ENCODE peak calls at places on chromosomes 16 and 17, in five cellular contexts. F is esophagus squamous epithelium; K is transverse colon; E is heart right ventricle; N is CD4-positive, alpha-beta T cell. V is an unnamed sample.

GRCh38 chr17:73705594-73705993 is 61.3 kb upstream of the SDK2 start:
- DNase-seq in N (no peak), E (no peak), K (no peak), F (no peak), V (peak)

GRCh38 chr17:21243516-21244303 is 9.5 kb downstream of the NATD1 start:
- DNase-seq in F (no peak), E (no peak), N (no peak), K (no peak), V (no peak)

GRCh38 chr17:19645608-19646250 is 2.8 kb upstream of the ALDH3A2 start:
- DNase-seq in N (peak), F (no peak), K (peak), E (peak), V (peak)

GRCh38 chr17:48588519-48588918 is 1.5 kb downstream of the HOXB3 start:
- DNase-seq in K (no peak), F (no peak), E (no peak), N (no peak), V (no peak)

GRCh38 chr17:71793550-71793949 is 327.3 kb upstream of the SOX9 start:
- DNase-seq in F (no peak), K (no peak), N (no peak), E (no peak), V (no peak)

GRCh38 chr17:54172654-54173316 is 350.1 kb downstream of the KIF2B start:
- DNase-seq in F (no peak), K (no peak), N (no peak), E (no peak), V (no peak)

GRCh38 chr17:66317629-66318028 is 15.2 kb downstream of the PRKCA start:
- DNase-seq in F (no peak), E (no peak), K (no peak), N (no peak), V (no peak)

GRCh38 chr16:66150691-66151090 is 215.8 kb upstream of the CDH5 start:
- DNase-seq in F (no peak), K (peak), N (no peak), E (no peak), V (no peak)

GRCh38 chr16:4948903-4949766 is 9.0 kb upstream of the SEC14L5 start:
- DNase-seq in K (no peak), F (no peak), E (no peak), N (no peak), V (no peak)

GRCh38 chr17:46944931-46945330 is 22.0 kb downstream of the GOSR2 start:
- DNase-seq in E (no peak), F (no peak), N (no peak), K (no peak), V (no peak)

GRCh38 chr16:35447010-35447558 is 1987.7 kb downstream of the TP53TG3F start:
- DNase-seq in K (no peak), E (no peak), N (no peak), F (no peak), V (no peak)

GRCh38 chr17:13004336-13004735 is 13.5 kb downstream of the ELAC2 start:
- DNase-seq in N (no peak), E (no peak), F (no peak), K (no peak), V (no peak)

GRCh38 chr17:45936610-45937009 is 42.3 kb downstream of the MAPT start:
- DNase-seq in E (no peak), N (no peak), K (no peak), F (no peak), V (no peak)

GRCh38 chr16:19940195-19940594 is 55.5 kb upstream of the GPRC5B start:
- DNase-seq in F (no peak), E (no peak), N (no peak), K (no peak), V (no peak)

GRCh38 chr16:1542533-1542932 is 9.1 kb downstream of the TMEM204 start:
- DNase-seq in F (no peak), E (no peak), K (no peak), N (no peak), V (no peak)

GRCh38 chr16:27439273-27440018 is 37.5 kb downstream of the IL21R start:
- DNase-seq in N (no peak), F (no peak), K (no peak), E (no peak), V (no peak)

GRCh38 chr17:21081967-21082366 is 39.2 kb upstream of the USP22 start:
- DNase-seq in F (no peak), N (no peak), K (no peak), E (no peak), V (no peak)

GRCh38 chr16:64416232-64417010 is 705.4 kb downstream of the CDH11 start:
- DNase-seq in F (no peak), E (no peak), K (no peak), N (no peak), V (no peak)

GRCh38 chr16:31064882-31065461 is 9.1 kb downstream of the ZNF668 start:
- DNase-seq in K (no peak), F (no peak), N (no peak), E (peak), V (no peak)

GRCh38 chr17:51537996-51538550 is 277.7 kb downstream of the UTP18 start:
- DNase-seq in K (no peak), N (no peak), E (no peak), F (no peak), V (no peak)

GRCh38 chr16:6682142-6682811 is 650.4 kb upstream of the RBFOX1 start:
- DNase-seq in N (no peak), K (peak), E (peak), F (no peak), V (peak)

GRCh38 chr17:44105483-44105882 is 18.0 kb downstream of the HDAC5 start:
- DNase-seq in K (no peak), E (no peak), N (no peak), F (no peak), V (no peak)

GRCh38 chr16:9099131-9099625 is 7.7 kb downstream of the HAPSTR1 start:
- DNase-seq in F (no peak), E (no peak), K (no peak), N (no peak), V (no peak)

GRCh38 chr16:10688726-10689125 is 6.0 kb downstream of the TEKT5 start:
- DNase-seq in E (no peak), N (no peak), F (no peak), K (no peak), V (no peak)

GRCh38 chr17:19418312-19418992 is 7.4 kb downstream of the RNF112 start:
- DNase-seq in E (no peak), F (no peak), N (no peak), K (no peak), V (no peak)

GRCh38 chr16:20610192-20610891 is 34.2 kb upstream of the ACSM2B start:
- DNase-seq in N (no peak), K (no peak), F (no peak), E (no peak), V (no peak)

GRCh38 chr17:61405686-61406542 is 6.3 kb downstream of the TBX2 start:
- DNase-seq in N (no peak), F (no peak), E (no peak), K (no peak), V (no peak)

GRCh38 chr16:89700649-89701424 is 668 bp downstream of the SPATA2L start:
- DNase-seq in F (no peak), N (peak), K (peak), E (no peak), V (no peak)

DNA sequence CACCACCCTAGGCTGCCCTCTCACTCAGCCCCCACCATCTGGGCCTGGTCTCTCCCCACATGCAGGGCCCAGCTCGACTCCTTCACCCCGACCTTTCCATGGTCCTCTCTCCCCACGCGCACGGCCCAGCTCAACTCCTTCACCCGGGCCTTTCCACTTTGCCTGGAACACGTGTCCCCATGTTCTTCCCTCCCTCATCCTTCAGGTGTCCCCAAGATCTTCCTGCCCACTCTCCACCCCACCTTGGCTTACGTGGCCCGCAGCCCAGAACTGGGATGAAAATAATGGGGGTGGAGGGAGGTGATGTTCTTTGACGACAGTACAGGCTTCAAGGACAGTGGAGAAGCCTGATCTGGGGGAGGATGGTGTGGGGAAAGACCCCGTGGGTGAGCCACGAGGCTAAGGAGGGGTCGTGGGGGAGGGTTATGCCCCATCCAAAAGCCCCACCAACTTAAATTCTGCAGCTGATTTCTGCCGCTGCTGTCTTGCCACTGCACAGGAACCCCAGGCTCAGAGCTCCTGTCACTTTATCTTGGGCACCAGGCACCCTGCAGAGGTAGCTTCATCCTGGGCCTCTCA is 9.9 kb upstream of the MEAK7 start:
- DNase-seq in F (no peak), N (no peak), K (no peak), E (no peak), V (no peak)
- H3K27ac ChIP-seq in F (peak), N (peak), K (peak), E (peak), V (no peak)

DNA sequence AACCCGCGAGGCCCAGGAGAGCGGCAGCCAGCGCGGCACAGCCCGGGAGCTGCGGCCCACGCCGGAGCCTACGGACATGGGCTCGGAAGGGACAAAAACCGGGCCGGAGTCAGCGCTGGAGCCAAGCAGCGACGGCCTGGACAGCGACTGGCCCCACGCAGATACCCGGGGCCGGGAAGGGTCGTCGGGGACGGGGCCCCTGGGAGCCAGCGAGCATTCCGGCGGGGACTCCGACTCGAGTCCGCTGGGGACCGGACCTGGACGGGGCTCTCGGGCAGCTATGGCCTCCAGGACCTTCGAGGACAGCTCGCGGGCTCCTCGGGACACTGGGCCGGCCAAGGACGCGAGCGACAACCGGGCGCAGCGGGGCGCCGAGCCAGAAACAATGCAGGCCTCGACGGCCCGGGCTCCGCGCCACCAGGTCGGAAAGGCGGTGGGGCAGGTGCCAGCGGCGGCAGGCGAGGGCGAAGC is 981 bp downstream of the MYO15B start:
- DNase-seq in N (peak), F (no peak), K (peak), E (peak), V (peak)
- H3K27ac ChIP-seq in N (peak), F (peak), K (peak), E (peak), V (peak)

GRCh38 chr16:58027341-58028167 is 2.0 kb downstream of the MMP15 start:
- DNase-seq in E (peak), N (no peak), F (no peak), K (peak), V (no peak)
- H3K27ac ChIP-seq in E (peak), N (no peak), F (peak), K (peak), V (no peak)

GRCh38 chr17:81924557-81925532 is 2.7 kb downstream of the MAFG start:
- DNase-seq in K (no peak), F (no peak), N (no peak), E (no peak), V (no peak)
- H3K27ac ChIP-seq in K (peak), F (peak), N (peak), E (no peak), V (no peak)

DNA sequence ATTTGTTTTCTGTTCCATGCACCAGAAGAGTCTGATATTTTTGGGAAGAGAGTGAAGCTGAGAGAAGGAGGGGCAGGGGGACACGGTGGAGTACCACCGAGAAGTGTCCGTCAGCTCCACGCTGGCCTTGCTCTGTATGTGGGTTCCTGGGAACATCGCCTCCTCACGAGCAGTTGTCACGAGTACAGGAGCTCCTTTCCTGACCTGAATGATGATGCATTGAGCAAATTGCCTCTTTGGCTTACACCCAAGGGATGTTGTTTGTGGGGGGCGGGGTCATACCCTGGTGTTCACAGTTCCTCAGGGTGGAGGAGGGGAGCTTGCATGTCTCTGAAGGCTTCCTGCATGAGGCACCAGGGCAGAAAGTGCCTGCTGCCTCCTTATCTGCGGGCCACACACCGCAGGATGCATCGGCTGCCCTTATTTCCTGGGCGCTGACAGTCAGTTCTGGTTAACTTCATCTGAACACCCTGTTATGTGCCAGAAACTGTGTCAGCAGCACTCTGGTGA is 36.2 kb downstream of the RGS9 start:
- DNase-seq in N (peak), K (peak), F (no peak), E (peak), V (no peak)
- H3K27ac ChIP-seq in N (no peak), K (no peak), F (no peak), E (no peak), V (peak)

DNA sequence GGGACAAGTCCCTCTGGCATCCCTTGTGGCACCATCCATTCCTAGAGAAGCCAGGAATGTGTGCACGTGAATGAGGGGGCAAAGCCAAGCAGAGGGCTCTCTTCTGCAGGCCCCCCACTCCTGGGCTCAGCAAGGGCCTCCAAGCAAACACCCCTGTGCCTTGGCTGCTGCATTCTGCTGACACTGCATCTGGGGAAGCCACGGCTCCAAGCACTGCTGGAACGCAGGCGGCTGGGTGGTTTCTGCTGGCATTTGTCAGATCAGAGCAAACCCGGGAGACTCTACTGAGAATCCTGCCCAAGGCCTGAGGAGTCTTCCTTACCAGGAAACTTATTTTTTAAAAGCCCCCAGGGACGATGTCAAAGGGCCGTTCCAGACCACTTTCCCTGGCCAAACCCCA is 23.3 kb downstream of the ATP6V0D1 start:
- DNase-seq in N (no peak), E (no peak), K (no peak), F (no peak), V (no peak)
- H3K27ac ChIP-seq in N (no peak), E (peak), K (peak), F (peak), V (peak)

GRCh38 chr17:79044462-79044861 is 20.5 kb downstream of the C1QTNF1 start:
- DNase-seq in E (no peak), N (no peak), F (no peak), K (no peak), V (no peak)

GRCh38 chr17:79042421-79043190 is 18.6 kb downstream of the C1QTNF1 start:
- DNase-seq in E (peak), K (peak), F (no peak), N (peak), V (no peak)

GRCh38 chr17:79043191-79043930 is 19.4 kb downstream of the C1QTNF1 start:
- DNase-seq in F (no peak), E (no peak), K (no peak), N (no peak), V (no peak)

GRCh38 chr17:79045001-79045729 is 21.2 kb downstream of the C1QTNF1 start:
- DNase-seq in E (no peak), K (no peak), N (no peak), F (no peak), V (no peak)

DNA sequence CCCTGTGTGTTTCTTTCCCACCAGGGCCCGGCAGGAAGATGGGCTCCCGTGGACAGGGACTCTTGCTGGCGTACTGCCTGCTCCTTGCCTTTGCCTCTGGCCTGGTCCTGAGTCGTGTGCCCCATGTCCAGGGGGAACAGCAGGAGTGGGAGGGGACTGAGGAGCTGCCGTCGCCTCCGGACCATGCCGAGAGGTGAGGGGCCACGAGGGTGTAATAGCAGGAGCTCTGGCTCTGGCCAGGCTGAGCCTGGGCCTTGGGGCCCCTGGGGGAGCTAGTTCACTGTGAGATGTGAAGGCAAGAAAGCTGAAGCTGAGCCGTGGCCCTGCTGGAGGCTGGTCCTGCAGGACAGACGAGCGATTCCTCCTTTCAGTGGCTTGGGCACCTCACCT is 20.0 kb downstream of the C1QTNF1 start:
- DNase-seq in N (no peak), F (no peak), K (no peak), E (no peak), V (no peak)
- H3K27ac ChIP-seq in N (no peak), F (no peak), K (no peak), E (no peak), V (no peak)

V was measured in caudate nucleus.